ENCODE peak calls at places on chromosomes 5 and 9, in six cellular contexts. J is cerebellar cortex; Y is neuronal stem cell; O is stomach; V is T-helper 2 cell; G is activated CD4-positive, alpha-beta T cell treated with anti-CD3 and anti-CD28 coated beads, Interleukin-2, amount 50 U/mL, for 1 hour. C is an unnamed sample.

GRCh38 chr9:78666818-78667429 is 370.0 kb downstream of the PSAT1 start:
- DNase-seq in J (no peak), Y (no peak), O (no peak), V (no peak), G (no peak), C (no peak)

GRCh38 chr5:60489856-60490255 is 210.1 kb downstream of the DEPDC1B start:
- DNase-seq in J (no peak), Y (no peak), O (no peak), V (no peak), G (no peak), C (no peak)

GRCh38 chr9:129102791-129103594 is 7.6 kb downstream of the CRAT start:
- DNase-seq in J (peak; percentile 56), Y (no peak), O (peak; percentile 63), V (peak; percentile 39), G (no peak), C (peak; percentile 31)

GRCh38 chr5:41246376-41246775 is 33.0 kb upstream of the C6 start:
- DNase-seq in J (no peak), Y (no peak), O (no peak), V (no peak), G (no peak), C (peak; percentile 39)

GRCh38 chr9:71549023-71549422 is 219.3 kb downstream of the CEMIP2 start:
- DNase-seq in J (no peak), Y (no peak), O (no peak), V (no peak), G (no peak), C (no peak)

GRCh38 chr9:7439355-7439978 is 360.1 kb downstream of the DMAC1 start:
- DNase-seq in J (no peak), Y (no peak), O (no peak), V (no peak), G (no peak), C (no peak)

GRCh38 chr9:89879711-89880110 is 274.9 kb downstream of the GADD45G start:
- DNase-seq in J (no peak), Y (no peak), O (peak; percentile 25), V (no peak), G (no peak), C (no peak)

GRCh38 chr5:180090098-180090768 is 18.7 kb upstream of the RNF130 start:
- DNase-seq in J (peak; percentile 67), Y (peak; percentile 88), O (peak; percentile 69), V (peak; percentile 78), G (peak; percentile 77), C (peak; percentile 56)

GRCh38 chr5:83955916-83956315 is 235.3 kb upstream of the HAPLN1 start:
- DNase-seq in J (no peak), Y (no peak), O (no peak), V (no peak), G (no peak), C (no peak)

GRCh38 chr9:95048225-95049087 is 269.1 kb downstream of the FANCC start:
- DNase-seq in J (peak; percentile 44), Y (peak; percentile 56), O (peak; percentile 85), V (peak; percentile 54), G (peak; percentile 46), C (no peak)

GRCh38 chr5:41003670-41004376 is 67.3 kb downstream of the MROH2B start:
- DNase-seq in J (no peak), Y (no peak), O (no peak), V (no peak), G (no peak), C (no peak)

GRCh38 chr9:135209136-135209535 is 121.7 kb downstream of the OLFM1 start:
- DNase-seq in J (no peak), Y (no peak), O (no peak), V (no peak), G (no peak), C (no peak)

GRCh38 chr5:92977766-92978555 is 603.1 kb downstream of the NR2F1-AS1 start:
- DNase-seq in J (peak; percentile 28), Y (no peak), O (no peak), V (no peak), G (no peak), C (no peak)

GRCh38 chr9:121852646-121853616 is 201.5 kb downstream of the DAB2IP start:
- DNase-seq in J (peak; percentile 85), Y (no peak), O (no peak), V (no peak), G (no peak), C (no peak)

GRCh38 chr5:180067986-180068385 is 3.6 kb downstream of the RNF130 start:
- DNase-seq in J (no peak), Y (no peak), O (no peak), V (no peak), G (no peak), C (no peak)

GRCh38 chr5:147075187-147075586 is 159.6 kb upstream of the STK32A start:
- DNase-seq in J (no peak), Y (no peak), O (no peak), V (no peak), G (no peak), C (no peak)

GRCh38 chr9:94033383-94033782 is 50.9 kb upstream of the PTPDC1 start:
- DNase-seq in J (no peak), Y (no peak), O (no peak), V (no peak), G (no peak), C (no peak)

GRCh38 chr5:37133939-37134338 is 115.2 kb downstream of the CPLANE1 start:
- DNase-seq in J (no peak), Y (no peak), O (no peak), V (no peak), G (no peak), C (no peak)

GRCh38 chr5:172107606-172108005 is 80.4 kb downstream of the STK10 start:
- DNase-seq in J (peak; percentile 65), Y (no peak), O (no peak), V (no peak), G (no peak), C (no peak)

GRCh38 chr9:130237071-130237470 is 28.5 kb upstream of the HMCN2 start:
- DNase-seq in J (no peak), Y (no peak), O (no peak), V (no peak), G (no peak), C (no peak)

GRCh38 chr9:27090231-27090630 is 18.8 kb upstream of the TEK start:
- DNase-seq in J (no peak), Y (no peak), O (no peak), V (no peak), G (no peak), C (no peak)

GRCh38 chr5:1895771-1896420 is 13.2 kb upstream of the IRX4 start:
- DNase-seq in J (no peak), Y (no peak), O (no peak), V (no peak), G (no peak), C (no peak)

GRCh38 chr5:170225326-170226137 is 7.3 kb upstream of the C5orf58 start:
- DNase-seq in J (peak; percentile 72), Y (peak; percentile 67), O (peak; percentile 74), V (peak; percentile 69), G (peak; percentile 78), C (peak; percentile 50)

GRCh38 chr9:103789686-103790085 is 304.4 kb upstream of the SMC2 start:
- DNase-seq in J (peak; percentile 1), Y (no peak), O (no peak), V (peak; percentile 32), G (no peak), C (no peak)

GRCh38 chr5:5356765-5357164 is 65.7 kb upstream of the ICE1 start:
- DNase-seq in J (no peak), Y (no peak), O (no peak), V (no peak), G (no peak), C (no peak)

GRCh38 chr9:134314950-134315715 is 11.1 kb upstream of the RXRA start:
- DNase-seq in J (no peak), Y (no peak), O (no peak), V (no peak), G (no peak), C (no peak)

GRCh38 chr5:98432378-98432777 is 341.1 kb upstream of the RGMB start:
- DNase-seq in J (no peak), Y (no peak), O (no peak), V (no peak), G (no peak), C (no peak)

GRCh38 chr9:70884276-70884675 is 237.1 kb downstream of the TRPM3 start:
- DNase-seq in J (no peak), Y (no peak), O (no peak), V (no peak), G (no peak), C (no peak)

GRCh38 chr9:2583308-2584013 is 38.1 kb upstream of the VLDLR start:
- DNase-seq in J (no peak), Y (no peak), O (no peak), V (no peak), G (no peak), C (no peak)

GRCh38 chr5:90386099-90386710 is 23.4 kb downstream of the CETN3 start:
- DNase-seq in J (no peak), Y (no peak), O (no peak), V (no peak), G (no peak), C (peak; percentile 21)

GRCh38 chr9:98514841-98515240 is 193.9 kb downstream of the GABBR2 start:
- DNase-seq in J (no peak), Y (no peak), O (no peak), V (no peak), G (no peak), C (no peak)

GRCh38 chr5:136631176-136631575 is 265.8 kb upstream of the TRPC7 start:
- DNase-seq in J (no peak), Y (no peak), O (no peak), V (no peak), G (no peak), C (no peak)

GRCh38 chr5:176790921-176791320 is 19.4 kb upstream of the UNC5A start:
- DNase-seq in J (no peak), Y (no peak), O (no peak), V (no peak), G (no peak), C (no peak)

GRCh38 chr9:114282926-114283325 is 40.0 kb upstream of the ORM1 start:
- DNase-seq in J (no peak), Y (no peak), O (no peak), V (peak; percentile 59), G (no peak), C (no peak)

GRCh38 chr9:83920469-83920941 is 727 bp downstream of the KIF27 start:
- DNase-seq in J (peak; percentile 75), Y (no peak), O (peak; percentile 62), V (no peak), G (no peak), C (no peak)